ENCODE peak calls at places on chromosomes 16 and 17, in five cellular contexts. K, R, W, B and G are unnamed samples.

GRCh38 chr17:63040816-63041215 is 74.8 kb downstream of the TANC2 start:
- DNase-seq in K (no peak), R (no peak), B (no peak), W (no peak), G (no peak)

GRCh38 chr16:67969286-67970039 is 1.0 kb upstream of the SLC12A4 start:
- DNase-seq in W (peak), R (no peak), B (peak), K (no peak), G (no peak)

GRCh38 chr17:2253768-2254406 is 49.7 kb downstream of the SMG6 start:
- DNase-seq in K (no peak), R (no peak), B (peak), W (no peak), G (no peak)

GRCh38 chr17:46756061-46756735 is 62.3 kb downstream of the WNT3 start:
- DNase-seq in B (no peak), W (no peak), R (no peak), K (no peak), G (no peak)

GRCh38 chr17:46758614-46759013 is 59.9 kb downstream of the WNT3 start:
- DNase-seq in W (no peak), K (no peak), R (peak), B (no peak), G (no peak)

GRCh38 chr17:78317817-78318400 is 42.0 kb downstream of the SOCS3 start:
- DNase-seq in R (no peak), K (no peak), B (no peak), W (peak), G (no peak)

GRCh38 chr17:40516581-40517285 is 15.3 kb upstream of the TNS4 start:
- DNase-seq in K (no peak), R (no peak), B (peak), W (no peak), G (no peak)

GRCh38 chr16:8948069-8948593 is 15.6 kb downstream of the USP7 start:
- DNase-seq in W (no peak), B (no peak), R (no peak), K (no peak), G (no peak)

GRCh38 chr17:17151962-17152361 is 54.2 kb downstream of the PLD6 start:
- DNase-seq in K (peak), B (no peak), W (no peak), R (peak), G (peak)

GRCh38 chr16:77657016-77657415 is 65.3 kb upstream of the NUDT7 start:
- DNase-seq in B (no peak), W (peak), K (no peak), R (no peak), G (no peak)

GRCh38 chr16:13992322-13992721 is 72.4 kb downstream of the ERCC4 start:
- DNase-seq in W (no peak), K (no peak), R (no peak), B (no peak), G (no peak)

GRCh38 chr16:83771306-83771942 is 36.4 kb upstream of the HSBP1 start:
- DNase-seq in K (peak), B (no peak), R (peak), W (no peak), G (peak)

GRCh38 chr16:11626657-11627291 is 40.1 kb upstream of the LITAF start:
- DNase-seq in W (peak), B (no peak), R (no peak), K (no peak), G (no peak)

GRCh38 chr16:22161999-22162657 is at the start of gene SDR42E2:
- DNase-seq in W (peak), K (no peak), R (peak), B (peak), G (no peak)

GRCh38 chr17:80474231-80474932 is 2.0 kb downstream of the NPTX1 start:
- DNase-seq in W (peak), B (peak), K (no peak), R (no peak), G (no peak)

GRCh38 chr16:53057658-53058057 is 2.9 kb downstream of the CHD9 start:
- DNase-seq in W (no peak), B (no peak), K (no peak), R (no peak), G (no peak)

GRCh38 chr16:87834015-87834667 is 35.2 kb downstream of the SLC7A5 start:
- DNase-seq in B (no peak), K (no peak), W (no peak), R (no peak), G (no peak)

GRCh38 chr17:50828508-50829170 is 6.7 kb upstream of the WFIKKN2 start:
- DNase-seq in B (no peak), R (no peak), K (no peak), W (peak), G (no peak)

GRCh38 chr17:49498037-49498615 is 3.0 kb downstream of the NGFR start:
- DNase-seq in B (no peak), K (no peak), W (peak), R (no peak), G (no peak)

GRCh38 chr17:68592004-68592403 is 9.2 kb downstream of the FAM20A start:
- DNase-seq in R (no peak), W (no peak), K (no peak), B (no peak), G (no peak)

GRCh38 chr17:78762007-78762406 is 20.1 kb downstream of the CYTH1 start:
- DNase-seq in R (no peak), K (no peak), B (no peak), W (no peak), G (no peak)

GRCh38 chr16:23171234-23171948 is 11.2 kb upstream of the SCNN1G start:
- DNase-seq in B (no peak), R (no peak), K (no peak), W (no peak), G (no peak)

GRCh38 chr17:77836557-77837041 is 121.9 kb upstream of the TNRC6C start:
- DNase-seq in W (no peak), K (no peak), B (no peak), R (peak), G (no peak)

GRCh38 chr16:19138601-19139000 is 24.8 kb downstream of the ITPRIPL2 start:
- DNase-seq in K (no peak), B (no peak), W (no peak), R (no peak), G (no peak)

GRCh38 chr16:69201787-69202186 is 14.8 kb downstream of the SNTB2 start:
- DNase-seq in K (no peak), B (no peak), W (no peak), R (no peak), G (no peak)

GRCh38 chr16:12028220-12028619 is 51.7 kb downstream of the SNX29 start:
- DNase-seq in R (no peak), W (no peak), K (no peak), B (no peak), G (no peak)

GRCh38 chr16:4771646-4772045 is 4.7 kb upstream of the ZNF500 start:
- DNase-seq in B (no peak), K (no peak), R (no peak), W (no peak), G (no peak)